ENCODE peak calls at places on chromosomes 13 and 19, in five cellular contexts. Y, M, U, R and N are unnamed samples.

GRCh38 chr19:5338661-5339469 is 1.7 kb downstream of the PTPRS start:
- DNase-seq in Y (no peak), M (no peak), U (no peak), R (no peak), N (no peak)

GRCh38 chr19:10603084-10603872 is 16.2 kb upstream of the AP1M2 start:
- DNase-seq in Y (no peak), M (no peak), U (no peak), R (no peak), N (no peak)

GRCh38 chr13:28340272-28340793 is 154.6 kb downstream of the FLT1 start:
- DNase-seq in Y (no peak), M (no peak), U (no peak), R (peak; percentile 79), N (no peak)

GRCh38 chr19:11142528-11143171 is 12.9 kb downstream of the SPC24 start:
- DNase-seq in Y (peak; percentile 86), M (peak; percentile 88), U (peak; percentile 88), R (peak; percentile 93), N (no peak)

GRCh38 chr13:41177616-41178015 is 16.8 kb downstream of the KBTBD7 start:
- DNase-seq in Y (no peak), M (no peak), U (no peak), R (no peak), N (no peak)

GRCh38 chr13:114131581-114132418 is 623 bp downstream of the RASA3 start:
- DNase-seq in Y (no peak), M (no peak), U (no peak), R (no peak), N (no peak)

GRCh38 chr13:42832341-42833153 is 51.2 kb downstream of the FAM216B start:
- DNase-seq in Y (no peak), M (no peak), U (no peak), R (peak; percentile 77), N (no peak)

GRCh38 chr19:21463449-21464105 is 41.8 kb upstream of the ZNF429 start:
- DNase-seq in Y (no peak), M (no peak), U (no peak), R (no peak), N (no peak)

GRCh38 chr13:81379183-81379582 is 1038.3 kb upstream of the SPRY2 start:
- DNase-seq in Y (no peak), M (no peak), U (no peak), R (no peak), N (no peak)

GRCh38 chr13:49026851-49027250 is 51.1 kb downstream of the FNDC3A start:
- DNase-seq in Y (no peak), M (no peak), U (no peak), R (no peak), N (no peak)

GRCh38 chr13:87274209-87274819 is 396.9 kb upstream of the SLITRK5 start:
- DNase-seq in Y (peak; percentile 1), M (no peak), U (peak; percentile 44), R (no peak), N (no peak)

GRCh38 chr19:13110099-13110610 is 6.4 kb downstream of the TRMT1 start:
- DNase-seq in Y (no peak), M (no peak), U (no peak), R (no peak), N (no peak)

GRCh38 chr13:112450567-112451240 is 74.5 kb downstream of the SPACA7 start:
- DNase-seq in Y (no peak), M (no peak), U (no peak), R (no peak), N (no peak)

GRCh38 chr13:73842621-73843020 is 291.6 kb downstream of the KLF12 start:
- DNase-seq in Y (no peak), M (no peak), U (no peak), R (no peak), N (no peak)

GRCh38 chr13:27079421-27079958 is 92.1 kb downstream of the USP12 start:
- DNase-seq in Y (no peak), M (no peak), U (peak; percentile 53), R (peak; percentile 85), N (no peak)